ENCODE peak calls at places on chromosomes 12 and 14, in ten cellular contexts. One of them, this sample, is unnamed.

GRCh38 chr14:32601908-32602307 is 272.8 kb downstream of the AKAP6 start:
- DNase-seq in kidney epithelial cell: no peak
- DNase-seq in endodermal cell: no peak
- DNase-seq in CD8-positive, alpha-beta T cell: no peak
- DNase-seq in esophagus squamous epithelium: no peak
- DNase-seq in heart right ventricle: no peak
- DNase-seq in brain microvascular endothelial cell: no peak
- DNase-seq in lower lobe of right lung: no peak
- DNase-seq in A549: no peak
- DNase-seq in IMR-90: no peak
- DNase-seq in this sample: no peak

GRCh38 chr12:65248656-65249633 is 29.5 kb upstream of the MSRB3 start:
- DNase-seq in kidney epithelial cell: no peak
- DNase-seq in A549: no peak
- DNase-seq in esophagus squamous epithelium: no peak
- DNase-seq in IMR-90: no peak
- DNase-seq in endodermal cell: no peak
- DNase-seq in heart right ventricle: no peak
- DNase-seq in lower lobe of right lung: no peak
- DNase-seq in brain microvascular endothelial cell: no peak
- DNase-seq in CD8-positive, alpha-beta T cell: no peak
- DNase-seq in this sample: no peak

GRCh38 chr14:95529242-95529641 is 5.6 kb upstream of the GLRX5 start:
- DNase-seq in brain microvascular endothelial cell: no peak
- DNase-seq in lower lobe of right lung: no peak
- DNase-seq in endodermal cell: no peak
- DNase-seq in kidney epithelial cell: no peak
- DNase-seq in CD8-positive, alpha-beta T cell: no peak
- DNase-seq in heart right ventricle: no peak
- DNase-seq in esophagus squamous epithelium: no peak
- DNase-seq in IMR-90: no peak
- DNase-seq in A549: no peak
- DNase-seq in this sample: no peak

GRCh38 chr12:26125451-26126339 is 858 bp upstream of the BHLHE41 start:
- DNase-seq in A549: peak
- DNase-seq in esophagus squamous epithelium: peak
- DNase-seq in endodermal cell: peak
- DNase-seq in IMR-90: peak
- DNase-seq in heart right ventricle: peak
- DNase-seq in lower lobe of right lung: peak
- DNase-seq in brain microvascular endothelial cell: peak
- DNase-seq in CD8-positive, alpha-beta T cell: peak
- DNase-seq in kidney epithelial cell: peak
- DNase-seq in this sample: peak

GRCh38 chr14:24367506-24368214 is at the start of gene NFATC4:
- DNase-seq in lower lobe of right lung: peak
- DNase-seq in esophagus squamous epithelium: no peak
- DNase-seq in brain microvascular endothelial cell: peak
- DNase-seq in endodermal cell: peak
- DNase-seq in IMR-90: peak
- DNase-seq in CD8-positive, alpha-beta T cell: no peak
- DNase-seq in kidney epithelial cell: peak
- DNase-seq in heart right ventricle: peak
- DNase-seq in A549: peak
- DNase-seq in this sample: peak

GRCh38 chr12:46933947-46934346 is 108.2 kb upstream of the SLC38A4 start:
- DNase-seq in A549: peak
- DNase-seq in esophagus squamous epithelium: no peak
- DNase-seq in heart right ventricle: no peak
- DNase-seq in kidney epithelial cell: no peak
- DNase-seq in IMR-90: peak
- DNase-seq in lower lobe of right lung: no peak
- DNase-seq in CD8-positive, alpha-beta T cell: no peak
- DNase-seq in brain microvascular endothelial cell: peak
- DNase-seq in endodermal cell: no peak
- DNase-seq in this sample: no peak

GRCh38 chr12:5166976-5167375 is 123.3 kb downstream of the KCNA5 start:
- DNase-seq in endodermal cell: no peak
- DNase-seq in esophagus squamous epithelium: no peak
- DNase-seq in IMR-90: peak
- DNase-seq in brain microvascular endothelial cell: peak
- DNase-seq in kidney epithelial cell: peak
- DNase-seq in CD8-positive, alpha-beta T cell: no peak
- DNase-seq in lower lobe of right lung: no peak
- DNase-seq in heart right ventricle: no peak
- DNase-seq in A549: no peak
- DNase-seq in this sample: peak

GRCh38 chr14:99037777-99038176 is 234.2 kb downstream of the BCL11B start:
- DNase-seq in brain microvascular endothelial cell: no peak
- DNase-seq in A549: no peak
- DNase-seq in heart right ventricle: no peak
- DNase-seq in lower lobe of right lung: no peak
- DNase-seq in CD8-positive, alpha-beta T cell: no peak
- DNase-seq in kidney epithelial cell: no peak
- DNase-seq in esophagus squamous epithelium: no peak
- DNase-seq in IMR-90: no peak
- DNase-seq in endodermal cell: peak
- DNase-seq in this sample: no peak

GRCh38 chr14:104583424-104584114 is 4.0 kb downstream of the C14orf180 start:
- DNase-seq in kidney epithelial cell: no peak
- DNase-seq in brain microvascular endothelial cell: no peak
- DNase-seq in CD8-positive, alpha-beta T cell: no peak
- DNase-seq in endodermal cell: no peak
- DNase-seq in heart right ventricle: no peak
- DNase-seq in lower lobe of right lung: no peak
- DNase-seq in A549: no peak
- DNase-seq in esophagus squamous epithelium: no peak
- DNase-seq in IMR-90: no peak
- DNase-seq in this sample: no peak

GRCh38 chr12:93581370-93581769 is 8.9 kb downstream of the SOCS2 start:
- DNase-seq in CD8-positive, alpha-beta T cell: no peak
- DNase-seq in IMR-90: no peak
- DNase-seq in kidney epithelial cell: no peak
- DNase-seq in lower lobe of right lung: no peak
- DNase-seq in brain microvascular endothelial cell: no peak
- DNase-seq in heart right ventricle: no peak
- DNase-seq in endodermal cell: no peak
- DNase-seq in A549: no peak
- DNase-seq in esophagus squamous epithelium: no peak
- DNase-seq in this sample: no peak

GRCh38 chr12:25284024-25284423 is 33.3 kb upstream of the KRAS start:
- DNase-seq in endodermal cell: no peak
- DNase-seq in CD8-positive, alpha-beta T cell: no peak
- DNase-seq in IMR-90: no peak
- DNase-seq in kidney epithelial cell: no peak
- DNase-seq in A549: no peak
- DNase-seq in heart right ventricle: no peak
- DNase-seq in lower lobe of right lung: no peak
- DNase-seq in brain microvascular endothelial cell: no peak
- DNase-seq in esophagus squamous epithelium: no peak
- DNase-seq in this sample: no peak

GRCh38 chr12:115871714-115872113 is 405.8 kb downstream of the MED13L start:
- DNase-seq in A549: peak
- DNase-seq in heart right ventricle: no peak
- DNase-seq in lower lobe of right lung: no peak
- DNase-seq in IMR-90: peak
- DNase-seq in endodermal cell: peak
- DNase-seq in kidney epithelial cell: no peak
- DNase-seq in esophagus squamous epithelium: no peak
- DNase-seq in brain microvascular endothelial cell: peak
- DNase-seq in CD8-positive, alpha-beta T cell: no peak
- DNase-seq in this sample: no peak

GRCh38 chr12:116126610-116127009 is 150.9 kb downstream of the MED13L start:
- DNase-seq in kidney epithelial cell: no peak
- DNase-seq in heart right ventricle: no peak
- DNase-seq in brain microvascular endothelial cell: no peak
- DNase-seq in CD8-positive, alpha-beta T cell: no peak
- DNase-seq in IMR-90: peak
- DNase-seq in lower lobe of right lung: no peak
- DNase-seq in esophagus squamous epithelium: no peak
- DNase-seq in A549: no peak
- DNase-seq in endodermal cell: no peak
- DNase-seq in this sample: no peak

GRCh38 chr12:104303538-104304151 is at the start of gene EID3:
- DNase-seq in lower lobe of right lung: peak
- DNase-seq in kidney epithelial cell: no peak
- DNase-seq in CD8-positive, alpha-beta T cell: peak
- DNase-seq in A549: peak
- DNase-seq in endodermal cell: peak
- DNase-seq in heart right ventricle: peak
- DNase-seq in esophagus squamous epithelium: peak
- DNase-seq in brain microvascular endothelial cell: peak
- DNase-seq in IMR-90: peak
- DNase-seq in this sample: no peak

GRCh38 chr14:77051101-77051500 is 22.6 kb upstream of the IRF2BPL start:
- DNase-seq in A549: no peak
- DNase-seq in brain microvascular endothelial cell: no peak
- DNase-seq in CD8-positive, alpha-beta T cell: no peak
- DNase-seq in IMR-90: no peak
- DNase-seq in heart right ventricle: peak
- DNase-seq in endodermal cell: no peak
- DNase-seq in lower lobe of right lung: peak
- DNase-seq in esophagus squamous epithelium: no peak
- DNase-seq in kidney epithelial cell: no peak
- DNase-seq in this sample: no peak

GRCh38 chr12:98373019-98373554 is 142.3 kb upstream of the TMPO start:
- DNase-seq in esophagus squamous epithelium: no peak
- DNase-seq in A549: peak
- DNase-seq in IMR-90: peak
- DNase-seq in kidney epithelial cell: no peak
- DNase-seq in endodermal cell: peak
- DNase-seq in CD8-positive, alpha-beta T cell: no peak
- DNase-seq in brain microvascular endothelial cell: peak
- DNase-seq in lower lobe of right lung: no peak
- DNase-seq in heart right ventricle: no peak
- DNase-seq in this sample: no peak

GRCh38 chr12:120388711-120389431 is 19.9 kb upstream of the MSI1 start:
- DNase-seq in CD8-positive, alpha-beta T cell: no peak
- DNase-seq in esophagus squamous epithelium: no peak
- DNase-seq in heart right ventricle: no peak
- DNase-seq in endodermal cell: peak
- DNase-seq in kidney epithelial cell: no peak
- DNase-seq in A549: no peak
- DNase-seq in IMR-90: no peak
- DNase-seq in lower lobe of right lung: no peak
- DNase-seq in brain microvascular endothelial cell: no peak
- DNase-seq in this sample: no peak

GRCh38 chr12:14473707-14474287 is 93.9 kb downstream of the PLBD1 start:
- DNase-seq in CD8-positive, alpha-beta T cell: no peak
- DNase-seq in kidney epithelial cell: no peak
- DNase-seq in brain microvascular endothelial cell: no peak
- DNase-seq in IMR-90: peak
- DNase-seq in esophagus squamous epithelium: no peak
- DNase-seq in heart right ventricle: no peak
- DNase-seq in endodermal cell: no peak
- DNase-seq in lower lobe of right lung: no peak
- DNase-seq in A549: peak
- DNase-seq in this sample: peak

GRCh38 chr12:74646831-74647230 is 109.2 kb downstream of the ATXN7L3B start:
- DNase-seq in heart right ventricle: no peak
- DNase-seq in kidney epithelial cell: no peak
- DNase-seq in A549: peak
- DNase-seq in IMR-90: no peak
- DNase-seq in brain microvascular endothelial cell: no peak
- DNase-seq in esophagus squamous epithelium: no peak
- DNase-seq in CD8-positive, alpha-beta T cell: no peak
- DNase-seq in lower lobe of right lung: no peak
- DNase-seq in endodermal cell: no peak
- DNase-seq in this sample: no peak

GRCh38 chr12:92218394-92219077 is 72.9 kb upstream of the BTG1 start:
- DNase-seq in lower lobe of right lung: no peak
- DNase-seq in heart right ventricle: no peak
- DNase-seq in IMR-90: no peak
- DNase-seq in A549: no peak
- DNase-seq in esophagus squamous epithelium: no peak
- DNase-seq in CD8-positive, alpha-beta T cell: no peak
- DNase-seq in kidney epithelial cell: no peak
- DNase-seq in endodermal cell: no peak
- DNase-seq in brain microvascular endothelial cell: no peak
- DNase-seq in this sample: no peak

GRCh38 chr12:21647179-21647578 is 10.5 kb downstream of the LDHB start:
- DNase-seq in kidney epithelial cell: no peak
- DNase-seq in esophagus squamous epithelium: no peak
- DNase-seq in CD8-positive, alpha-beta T cell: no peak
- DNase-seq in IMR-90: no peak
- DNase-seq in endodermal cell: no peak
- DNase-seq in heart right ventricle: no peak
- DNase-seq in lower lobe of right lung: no peak
- DNase-seq in A549: no peak
- DNase-seq in brain microvascular endothelial cell: no peak
- DNase-seq in this sample: no peak

GRCh38 chr14:92539419-92539818 is 25.8 kb downstream of the RIN3 start:
- DNase-seq in CD8-positive, alpha-beta T cell: no peak
- DNase-seq in heart right ventricle: no peak
- DNase-seq in brain microvascular endothelial cell: no peak
- DNase-seq in kidney epithelial cell: no peak
- DNase-seq in endodermal cell: no peak
- DNase-seq in esophagus squamous epithelium: no peak
- DNase-seq in A549: no peak
- DNase-seq in IMR-90: peak
- DNase-seq in lower lobe of right lung: peak
- DNase-seq in this sample: no peak
- H3K4me3 ChIP-seq in CD8-positive, alpha-beta T cell: peak
- H3K4me3 ChIP-seq in heart right ventricle: no peak
- H3K4me3 ChIP-seq in brain microvascular endothelial cell: no peak
- H3K4me3 ChIP-seq in kidney epithelial cell: no peak
- H3K4me3 ChIP-seq in endodermal cell: no peak
- H3K4me3 ChIP-seq in esophagus squamous epithelium: no peak
- H3K4me3 ChIP-seq in A549: no peak
- H3K4me3 ChIP-seq in IMR-90: no peak
- H3K4me3 ChIP-seq in lower lobe of right lung: no peak
- H3K4me3 ChIP-seq in this sample: no peak

GRCh38 chr14:93115069-93115919 is 431 bp downstream of the ITPK1 start:
- DNase-seq in endodermal cell: peak
- DNase-seq in CD8-positive, alpha-beta T cell: peak
- DNase-seq in brain microvascular endothelial cell: peak
- DNase-seq in A549: peak
- DNase-seq in esophagus squamous epithelium: peak
- DNase-seq in heart right ventricle: peak
- DNase-seq in lower lobe of right lung: peak
- DNase-seq in kidney epithelial cell: peak
- DNase-seq in IMR-90: peak
- DNase-seq in this sample: peak
- TF ChIP-seq CTCF in endodermal cell: no peak
- TF ChIP-seq CTCF in CD8-positive, alpha-beta T cell: no peak
- TF ChIP-seq CTCF in brain microvascular endothelial cell: no peak
- TF ChIP-seq CTCF in A549: no peak
- TF ChIP-seq CTCF in esophagus squamous epithelium: peak
- TF ChIP-seq CTCF in heart right ventricle: no peak
- TF ChIP-seq CTCF in lower lobe of right lung: peak
- TF ChIP-seq CTCF in kidney epithelial cell: no peak
- TF ChIP-seq CTCF in IMR-90: no peak
- TF ChIP-seq CTCF in this sample: no peak

GRCh38 chr14:103520269-103520656 is 2.4 kb downstream of the CKB start:
- DNase-seq in brain microvascular endothelial cell: no peak
- DNase-seq in endodermal cell: no peak
- DNase-seq in IMR-90: no peak
- DNase-seq in A549: no peak
- DNase-seq in CD8-positive, alpha-beta T cell: no peak
- DNase-seq in heart right ventricle: no peak
- DNase-seq in esophagus squamous epithelium: no peak
- DNase-seq in lower lobe of right lung: no peak
- DNase-seq in kidney epithelial cell: no peak
- DNase-seq in this sample: no peak
- H3K4me3 ChIP-seq in brain microvascular endothelial cell: no peak
- H3K4me3 ChIP-seq in endodermal cell: peak
- H3K4me3 ChIP-seq in IMR-90: no peak
- H3K4me3 ChIP-seq in A549: no peak
- H3K4me3 ChIP-seq in CD8-positive, alpha-beta T cell: no peak
- H3K4me3 ChIP-seq in heart right ventricle: peak
- H3K4me3 ChIP-seq in esophagus squamous epithelium: no peak
- H3K4me3 ChIP-seq in lower lobe of right lung: peak
- H3K4me3 ChIP-seq in kidney epithelial cell: no peak
- H3K4me3 ChIP-seq in this sample: no peak

GRCh38 chr14:74508292-74508731 is 14.7 kb downstream of the ISCA2 start:
- DNase-seq in kidney epithelial cell: no peak
- DNase-seq in heart right ventricle: no peak
- DNase-seq in A549: peak
- DNase-seq in esophagus squamous epithelium: no peak
- DNase-seq in endodermal cell: peak
- DNase-seq in CD8-positive, alpha-beta T cell: no peak
- DNase-seq in lower lobe of right lung: no peak
- DNase-seq in brain microvascular endothelial cell: no peak
- DNase-seq in IMR-90: no peak
- DNase-seq in this sample: no peak
- TF ChIP-seq CTCF in kidney epithelial cell: peak
- TF ChIP-seq CTCF in heart right ventricle: no peak
- TF ChIP-seq CTCF in A549: peak
- TF ChIP-seq CTCF in esophagus squamous epithelium: no peak
- TF ChIP-seq CTCF in endodermal cell: peak
- TF ChIP-seq CTCF in CD8-positive, alpha-beta T cell: no peak
- TF ChIP-seq CTCF in lower lobe of right lung: no peak
- TF ChIP-seq CTCF in brain microvascular endothelial cell: peak
- TF ChIP-seq CTCF in IMR-90: peak
- TF ChIP-seq CTCF in this sample: peak